ENCODE peak calls at places on chromosomes 5 and 9, in six cellular contexts. O is aorta; S is activated naive CD4-positive, alpha-beta T cell treated with anti-CD3 and anti-CD28 coated beads, Interleukin-2, amount 10 ng/mL, durations not matched to agents 7 days and 5 days; W is epithelial cell of esophagus; M is tibial artery; G is fibroblast of the conjunctiva. Q is an unnamed sample.

GRCh38 chr9:13845460-13845859 is 468.5 kb downstream of the NFIB start:
- DNase-seq in W (peak), M (no peak), O (no peak), G (peak), S (no peak), Q (no peak)

GRCh38 chr5:74122175-74122574 is 496.2 kb downstream of the ARHGEF28 start:
- DNase-seq in S (no peak), G (no peak), W (no peak), M (no peak), O (no peak), Q (no peak)

GRCh38 chr5:174409070-174409469 is 315.3 kb upstream of the MSX2 start:
- DNase-seq in S (no peak), M (no peak), G (no peak), O (no peak), W (no peak), Q (no peak)

GRCh38 chr9:99906403-99907207 is at the start of gene STX17:
- DNase-seq in M (peak), W (peak), S (peak), O (peak), G (peak), Q (peak)

GRCh38 chr5:137627730-137628129 is 108.2 kb downstream of the KLHL3 start:
- DNase-seq in M (no peak), O (no peak), G (no peak), W (no peak), S (no peak), Q (no peak)

GRCh38 chr5:10288600-10289213 is 19.0 kb downstream of the CMBL start:
- DNase-seq in G (no peak), M (no peak), W (peak), S (peak), O (no peak), Q (no peak)

GRCh38 chr9:87740198-87740597 is 14.3 kb downstream of the CTSL start:
- DNase-seq in W (no peak), G (no peak), O (no peak), S (no peak), M (no peak), Q (no peak)

GRCh38 chr5:117590944-117591343 is 1016.3 kb upstream of the SEMA6A start:
- DNase-seq in O (no peak), W (peak), S (no peak), M (no peak), G (peak), Q (peak)

GRCh38 chr9:110969971-110970381 is 68.3 kb downstream of the LPAR1 start:
- DNase-seq in M (no peak), G (no peak), S (no peak), O (no peak), W (peak), Q (no peak)

GRCh38 chr5:17882760-17883488 is 248.7 kb downstream of the TAF11L14 start:
- DNase-seq in W (peak), G (no peak), O (no peak), S (no peak), M (no peak), Q (peak)

GRCh38 chr9:27489087-27489876 is 34.8 kb upstream of the IFNK start:
- DNase-seq in G (no peak), W (no peak), O (no peak), M (no peak), S (no peak), Q (no peak)

GRCh38 chr9:133995012-133995896 is 3.1 kb upstream of the VAV2 start:
- DNase-seq in M (no peak), S (no peak), O (peak), W (peak), G (no peak), Q (no peak)

GRCh38 chr9:134983094-134983493 is 65.4 kb upstream of the FCN1 start:
- DNase-seq in O (peak), M (no peak), G (no peak), S (peak), W (no peak), Q (peak)

Q was measured in iPS DF 19.7.